ENCODE peak calls at places on chromosomes 11 and 22, in ten cellular contexts. E is activated CD8-positive, alpha-beta T cell treated with anti-CD3 and anti-CD28 coated beads for 36 hours; G is skeletal muscle cell; R is uterus; F is glomerular endothelial cell; B is HFFc6; U is activated CD8-positive, alpha-beta memory T cell treated with anti-CD3 and anti-CD28 coated beads, Interleukin-2, amount 50 U/mL, for 4 hours; C is endothelial cell; W is stimulated activated naive CD4-positive, alpha-beta T cell; X is stimulated activated CD4-positive, alpha-beta T cell treated with anti-CD3 and anti-CD28 coated beads, Interleukin-12 subunit alpha, Interleukin-12 subunit beta, amount 100 ng/mL, for 48 hours. V is an unnamed sample.

GRCh38 chr22:49015459-49015858 is 812.2 kb downstream of the BRD1 start:
- DNase-seq in E (no peak), G (no peak), R (no peak), F (no peak), B (no peak), U (no peak), C (no peak), W (no peak), X (no peak), V (no peak)

GRCh38 chr11:108009497-108010360 is 1.0 kb downstream of the CUL5 start:
- DNase-seq in E (no peak), G (no peak), R (no peak), F (no peak), B (no peak), U (no peak), C (no peak), W (no peak), X (no peak), V (no peak)

GRCh38 chr22:46292173-46292572 is 4.5 kb upstream of the GTSE1 start:
- DNase-seq in E (no peak), G (no peak), R (no peak), F (no peak), B (no peak), U (no peak), C (no peak), W (no peak), X (no peak), V (no peak)

GRCh38 chr11:75313457-75314272 is 37.8 kb downstream of the ARRB1 start:
- DNase-seq in E (no peak), G (no peak), R (peak), F (no peak), B (peak), U (no peak), C (no peak), W (no peak), X (no peak), V (no peak)

GRCh38 chr11:27757953-27758352 is 57.7 kb upstream of the BDNF start:
- DNase-seq in E (no peak), G (peak), R (no peak), F (no peak), B (peak), U (no peak), C (no peak), W (no peak), X (no peak), V (no peak)

GRCh38 chr11:31815743-31816466 is 4.8 kb upstream of the PAX6 start:
- DNase-seq in E (no peak), G (no peak), R (no peak), F (no peak), B (no peak), U (no peak), C (no peak), W (no peak), X (no peak), V (no peak)

GRCh38 chr11:16604784-16605439 is 133.5 kb upstream of the C11orf58 start:
- DNase-seq in E (peak), G (no peak), R (no peak), F (no peak), B (peak), U (no peak), C (peak), W (peak), X (no peak), V (no peak)

GRCh38 chr11:94553938-94554337 is 10.2 kb downstream of the FUT4 start:
- DNase-seq in E (no peak), G (peak), R (no peak), F (no peak), B (peak), U (no peak), C (no peak), W (no peak), X (no peak), V (no peak)

GRCh38 chr11:64291746-64292457 is 800 bp downstream of the KCNK4 start:
- DNase-seq in E (no peak), G (no peak), R (no peak), F (no peak), B (no peak), U (no peak), C (no peak), W (peak), X (no peak), V (no peak)

GRCh38 chr11:48034926-48035876 is 54.8 kb downstream of the PTPRJ start:
- DNase-seq in E (no peak), G (no peak), R (peak), F (no peak), B (no peak), U (no peak), C (no peak), W (no peak), X (no peak), V (no peak)

GRCh38 chr11:8092587-8093424 is 11.8 kb downstream of the TUB start:
- DNase-seq in E (peak), G (no peak), R (peak), F (peak), B (peak), U (peak), C (peak), W (peak), X (peak), V (peak)

GRCh38 chr11:109421981-109422590 is at the start of gene C11orf87:
- DNase-seq in E (no peak), G (no peak), R (no peak), F (no peak), B (no peak), U (no peak), C (peak), W (no peak), X (no peak), V (peak)

GRCh38 chr22:26892401-26893033 is 235.1 kb downstream of the MIAT start:
- DNase-seq in E (no peak), G (peak), R (no peak), F (no peak), B (no peak), U (no peak), C (no peak), W (no peak), X (no peak), V (no peak)

GRCh38 chr11:69201764-69202370 is 46.1 kb downstream of the SMIM38 start:
- DNase-seq in E (no peak), G (no peak), R (no peak), F (no peak), B (no peak), U (no peak), C (no peak), W (no peak), X (no peak), V (no peak)

GRCh38 chr11:3995949-3996554 is 98.5 kb upstream of the RRM1 start:
- DNase-seq in E (no peak), G (peak), R (no peak), F (peak), B (peak), U (no peak), C (no peak), W (no peak), X (no peak), V (no peak)

GRCh38 chr11:128886401-128887119 is 4.6 kb upstream of the KCNJ5 start:
- DNase-seq in E (peak), G (no peak), R (no peak), F (no peak), B (no peak), U (no peak), C (peak), W (no peak), X (no peak), V (no peak)

GRCh38 chr22:49006207-49007012 is 821.3 kb downstream of the BRD1 start:
- DNase-seq in E (no peak), G (no peak), R (no peak), F (no peak), B (no peak), U (no peak), C (no peak), W (no peak), X (no peak), V (no peak)

GRCh38 chr22:17087176-17088131 is 2.7 kb downstream of the IL17RA start:
- DNase-seq in E (peak), G (peak), R (no peak), F (no peak), B (peak), U (peak), C (no peak), W (peak), X (peak), V (no peak)

GRCh38 chr11:2139118-2139490 is at the start of gene IGF2:
- DNase-seq in E (no peak), G (no peak), R (no peak), F (no peak), B (no peak), U (no peak), C (no peak), W (no peak), X (no peak), V (peak)

GRCh38 chr11:117230286-117230961 is 1.4 kb downstream of the PCSK7 start:
- DNase-seq in E (peak), G (no peak), R (no peak), F (no peak), B (no peak), U (peak), C (no peak), W (peak), X (peak), V (no peak)

V was measured in frontal cortex.